ENCODE peak calls at places on chromosomes 13 and 19, in seven cellular contexts. P is progenitor cell of endocrine pancreas, N is tibial artery, I is AG09309, G is WTC11, Q is body of pancreas, A is cardiac fibroblast. B is an unnamed sample.

GRCh38 chr19:15154002-15154612 is 46.7 kb downstream of the NOTCH3 start:
- DNase-seq in P (no peak), N (no peak), I (no peak), G (peak), Q (no peak), A (peak), B (no peak)

GRCh38 chr19:19602136-19602712 is 16.3 kb downstream of the PBX4 start:
- DNase-seq in P (no peak), N (no peak), I (no peak), G (no peak), Q (no peak), A (no peak), B (no peak)

GRCh38 chr19:28883241-28883693 is 329.7 kb downstream of the UQCRFS1 start:
- DNase-seq in P (no peak), N (peak), I (no peak), G (no peak), Q (no peak), A (peak), B (no peak)

GRCh38 chr19:17103177-17103576 is 27.6 kb downstream of the MYO9B start:
- DNase-seq in P (no peak), N (no peak), I (no peak), G (peak), Q (peak), A (peak), B (no peak)

GRCh38 chr19:11444059-11444458 is 8.6 kb downstream of the PRKCSH start:
- DNase-seq in P (no peak), N (no peak), I (no peak), G (no peak), Q (no peak), A (no peak), B (no peak)

GRCh38 chr13:35763805-35764170 is 287.3 kb upstream of the MAB21L1 start:
- DNase-seq in P (no peak), N (no peak), I (no peak), G (no peak), Q (no peak), A (no peak), B (no peak)

GRCh38 chr19:28012361-28012760 is 1200.6 kb downstream of the UQCRFS1 start:
- DNase-seq in P (no peak), N (no peak), I (no peak), G (peak), Q (no peak), A (no peak), B (no peak)

GRCh38 chr19:35040826-35041547 is 534 bp upstream of the HPN start:
- DNase-seq in P (peak), N (peak), I (no peak), G (peak), Q (peak), A (no peak), B (no peak)

GRCh38 chr19:46056536-46056935 is 15.7 kb upstream of the IGFL4 start:
- DNase-seq in P (no peak), N (no peak), I (no peak), G (no peak), Q (no peak), A (no peak), B (no peak)

GRCh38 chr19:10260141-10260584 is 8.1 kb downstream of the MRPL4 start:
- DNase-seq in P (no peak), N (no peak), I (no peak), G (no peak), Q (no peak), A (no peak), B (no peak)

GRCh38 chr19:39409207-39409885 is 2.7 kb downstream of the ZFP36 start:
- DNase-seq in P (peak), N (peak), I (no peak), G (peak), Q (peak), A (peak), B (peak)

GRCh38 chr19:56840452-56841193 is at the start of the genes PEG3 and ZIM2:
- DNase-seq in P (no peak), N (peak), I (no peak), G (no peak), Q (peak), A (no peak), B (no peak)

GRCh38 chr19:384801-385169 is 24.2 kb downstream of the C2CD4C start:
- DNase-seq in P (no peak), N (no peak), I (no peak), G (no peak), Q (no peak), A (no peak), B (no peak)

GRCh38 chr13:24063281-24063851 is 97.2 kb upstream of the SPATA13 start:
- DNase-seq in P (no peak), N (no peak), I (no peak), G (no peak), Q (no peak), A (no peak), B (no peak)

GRCh38 chr13:85698236-85698635 is 101.0 kb downstream of the SLITRK6 start:
- DNase-seq in P (no peak), N (no peak), I (no peak), G (no peak), Q (no peak), A (peak), B (no peak)

GRCh38 chr19:50667177-50667758 is 18.0 kb downstream of the C19orf81 start:
- DNase-seq in P (no peak), N (no peak), I (no peak), G (no peak), Q (no peak), A (no peak), B (no peak)

GRCh38 chr13:100269837-100270236 is 180.9 kb downstream of the PCCA start:
- DNase-seq in P (no peak), N (peak), I (peak), G (no peak), Q (peak), A (peak), B (no peak)

GRCh38 chr13:41458187-41458938 is 1.0 kb downstream of the RGCC start:
- DNase-seq in P (no peak), N (no peak), I (no peak), G (peak), Q (peak), A (no peak), B (peak)

GRCh38 chr13:80149757-80150156 is 191.2 kb downstream of the SPRY2 start:
- DNase-seq in P (no peak), N (no peak), I (no peak), G (no peak), Q (no peak), A (no peak), B (no peak)

GRCh38 chr13:95275322-95276118 is 25.7 kb downstream of the ABCC4 start:
- DNase-seq in P (no peak), N (no peak), I (no peak), G (no peak), Q (no peak), A (no peak), B (no peak)

GRCh38 chr19:6056801-6057650 is 53.3 kb downstream of the RFX2 start:
- DNase-seq in P (no peak), N (peak), I (peak), G (no peak), Q (peak), A (peak), B (no peak)

GRCh38 chr13:63094717-63095116 is 1679.1 kb upstream of the PCDH20 start:
- DNase-seq in P (no peak), N (no peak), I (no peak), G (no peak), Q (no peak), A (no peak), B (no peak)

GRCh38 chr19:29837448-29837961 is 25.7 kb downstream of the CCNE1 start:
- DNase-seq in P (no peak), N (no peak), I (no peak), G (no peak), Q (no peak), A (no peak), B (no peak)

GRCh38 chr13:79799049-79799448 is 318.1 kb downstream of the NDFIP2 start:
- DNase-seq in P (no peak), N (no peak), I (no peak), G (no peak), Q (no peak), A (no peak), B (no peak)

GRCh38 chr13:113172419-113172926 is 14.0 kb downstream of the PROZ start:
- DNase-seq in P (no peak), N (no peak), I (no peak), G (no peak), Q (no peak), A (no peak), B (no peak)

GRCh38 chr13:93882086-93882651 is 597.3 kb downstream of the DCT start:
- DNase-seq in P (no peak), N (no peak), I (no peak), G (no peak), Q (no peak), A (peak), B (no peak)

GRCh38 chr19:30085394-30085793 is 143.4 kb downstream of the URI1 start:
- DNase-seq in P (no peak), N (no peak), I (no peak), G (peak), Q (peak), A (no peak), B (no peak)

GRCh38 chr19:11692127-11692790 is 46.5 kb downstream of the ZNF823 start:
- DNase-seq in P (no peak), N (no peak), I (no peak), G (no peak), Q (no peak), A (no peak), B (no peak)

GRCh38 chr13:20193142-20193923 is 595 bp upstream of the GJB2 start:
- DNase-seq in P (no peak), N (no peak), I (no peak), G (no peak), Q (no peak), A (no peak), B (no peak)

GRCh38 chr13:26475176-26476110 is 82.0 kb upstream of the WASF3 start:
- DNase-seq in P (no peak), N (no peak), I (no peak), G (peak), Q (no peak), A (no peak), B (no peak)

GRCh38 chr13:110912651-110913051 is 2.2 kb downstream of the ANKRD10 start:
- DNase-seq in P (no peak), N (no peak), I (no peak), G (no peak), Q (peak), A (peak), B (no peak)

GRCh38 chr19:36482876-36483275 is 6.5 kb downstream of the ZNF566 start:
- DNase-seq in P (no peak), N (no peak), I (no peak), G (no peak), Q (no peak), A (no peak), B (no peak)

GRCh38 chr19:57406516-57407123 is 4.3 kb upstream of the ZNF17 start:
- DNase-seq in P (peak), N (no peak), I (no peak), G (peak), Q (peak), A (peak), B (peak)

GRCh38 chr13:99867535-99868271 is 103.9 kb downstream of the ZIC5 start:
- DNase-seq in P (no peak), N (no peak), I (no peak), G (no peak), Q (no peak), A (no peak), B (no peak)

DNA sequence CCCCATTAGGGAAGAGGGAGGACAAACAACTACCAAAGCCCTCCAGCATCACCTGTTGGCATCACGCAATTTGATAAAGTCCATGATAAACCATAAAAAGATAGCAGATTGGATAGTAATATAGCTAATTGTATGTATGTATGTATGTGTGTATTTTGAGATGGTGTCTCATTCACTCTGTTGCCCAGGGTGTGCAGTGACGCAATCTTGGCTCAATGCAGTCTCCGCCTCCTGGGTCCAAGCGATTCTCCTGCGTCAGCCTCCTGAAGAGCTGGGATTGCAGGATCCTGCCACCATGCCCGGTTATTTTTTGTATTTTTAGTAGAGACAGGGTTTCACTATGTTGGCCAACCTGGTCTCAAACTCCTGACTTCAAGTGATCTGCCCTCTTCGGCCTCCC is 74.6 kb upstream of the RNF113B start:
- DNase-seq in P (no peak), N (no peak), I (no peak), G (no peak), Q (no peak), A (no peak), B (no peak)
- TF ChIP-seq CTCF in P (no peak), N (no peak), I (no peak), G (no peak), Q (no peak), A (no peak), B (no peak)

GRCh38 chr13:105139380-105140285 is 1395.8 kb downstream of the EFNB2 start:
- DNase-seq in P (no peak), N (peak), I (no peak), G (peak), Q (peak), A (peak), B (peak)
- TF ChIP-seq CTCF in P (no peak), N (peak), I (peak), G (no peak), Q (peak), A (peak), B (no peak)

GRCh38 chr19:2253106-2254051 is 2.8 kb downstream of the JSRP1 start:
- DNase-seq in P (no peak), N (no peak), I (no peak), G (peak), Q (no peak), A (no peak), B (peak)
- TF ChIP-seq CTCF in P (peak), N (no peak), I (no peak), G (peak), Q (no peak), A (no peak), B (no peak)

GRCh38 chr19:47203254-47203653 is 27.7 kb downstream of the BBC3 start:
- DNase-seq in P (no peak), N (no peak), I (no peak), G (no peak), Q (no peak), A (no peak), B (no peak)
- TF ChIP-seq CTCF in P (no peak), N (no peak), I (no peak), G (no peak), Q (no peak), A (no peak), B (no peak)

GRCh38 chr13:51303063-51303552 is 36.4 kb upstream of the SERPINE3 start:
- DNase-seq in P (no peak), N (no peak), I (no peak), G (peak), Q (no peak), A (no peak), B (no peak)

GRCh38 chr13:51298812-51299211 is 40.7 kb upstream of the SERPINE3 start:
- DNase-seq in P (no peak), N (no peak), I (no peak), G (no peak), Q (no peak), A (peak), B (no peak)

GRCh38 chr13:51292000-51292550 is 47.4 kb upstream of the SERPINE3 start:
- DNase-seq in P (no peak), N (no peak), I (peak), G (no peak), Q (no peak), A (peak), B (no peak)

DNA sequence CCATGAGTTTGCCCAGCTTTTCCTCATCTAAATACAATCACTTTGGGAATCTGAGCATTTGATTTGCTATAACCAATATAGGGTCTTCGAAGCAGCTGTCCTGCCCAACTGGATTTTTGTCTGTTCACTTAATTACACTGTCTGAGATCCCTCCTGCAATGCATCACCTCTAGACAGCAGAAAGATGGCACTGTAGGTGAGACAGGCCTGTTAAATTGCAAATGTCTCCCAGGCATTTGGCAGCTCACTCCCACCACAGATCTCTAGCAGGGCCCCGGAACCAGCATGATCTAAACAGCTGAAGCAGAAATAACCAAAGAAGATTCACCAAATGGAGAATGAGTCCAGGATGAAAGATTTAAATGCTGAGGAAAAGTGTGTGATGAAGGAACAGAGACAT is 41.9 kb upstream of the SERPINE3 start:
- DNase-seq in P (no peak), N (no peak), I (no peak), G (no peak), Q (no peak), A (no peak), B (no peak)
- TF ChIP-seq CTCF in P (no peak), N (no peak), I (no peak), G (no peak), Q (no peak), A (no peak), B (no peak)

DNA sequence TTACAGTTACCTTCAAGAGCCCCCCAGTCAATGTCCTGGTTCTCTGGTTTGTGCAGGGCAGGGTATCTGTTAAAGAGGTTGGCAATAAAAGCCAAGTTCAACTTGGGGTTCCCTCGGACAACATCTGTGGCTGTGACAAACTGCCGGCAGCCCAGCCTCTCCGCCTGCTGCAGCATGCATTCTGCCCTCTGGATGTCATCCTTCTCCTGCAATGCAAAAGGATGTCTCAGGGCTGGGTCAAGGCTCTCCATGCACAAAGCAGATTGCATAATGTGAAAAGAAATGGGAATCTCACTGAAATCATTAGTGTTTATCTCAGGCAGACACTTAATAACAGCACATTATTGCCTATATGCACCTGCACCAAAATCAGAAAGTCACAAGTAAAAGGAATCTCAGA is 35.1 kb downstream of the LCP1 start:
- DNase-seq in P (no peak), N (no peak), I (no peak), G (peak), Q (no peak), A (peak), B (no peak)
- TF ChIP-seq CTCF in P (peak), N (no peak), I (peak), G (no peak), Q (no peak), A (peak), B (no peak)

GRCh38 chr13:52173373-52173772 is 14.0 kb upstream of the NEK3 start:
- DNase-seq in P (no peak), N (no peak), I (no peak), G (no peak), Q (no peak), A (no peak), B (no peak)
- TF ChIP-seq CTCF in P (no peak), N (no peak), I (no peak), G (no peak), Q (no peak), A (no peak), B (no peak)